ENCODE peak calls at places on chromosomes 5 and 9, in seven cellular contexts. S is GM06990, H is fibroblast of lung, Z is PC-3, G is A673, V is choroid plexus epithelial cell, I is astrocyte of the cerebellum. O is an unnamed sample.

GRCh38 chr5:88889165-88890069 is 6.4 kb upstream of the MEF2C start:
- DNase-seq in H (peak), S (peak), I (no peak), G (peak), Z (peak), V (peak), O (peak)

GRCh38 chr5:96816991-96817390 is 9.2 kb upstream of the ERAP1 start:
- DNase-seq in G (no peak), Z (no peak), H (no peak), I (no peak), V (no peak), S (peak), O (no peak)

GRCh38 chr5:33184367-33184766 is 256.4 kb upstream of the TARS1 start:
- DNase-seq in I (no peak), G (no peak), S (no peak), H (no peak), V (no peak), Z (no peak), O (no peak)

GRCh38 chr9:116323012-116323411 is 169.4 kb downstream of the PAPPA start:
- DNase-seq in V (no peak), I (no peak), G (peak), Z (no peak), H (no peak), S (no peak), O (no peak)

GRCh38 chr5:2013301-2014057 is 130.8 kb upstream of the IRX4 start:
- DNase-seq in V (no peak), Z (no peak), S (no peak), G (no peak), I (no peak), H (no peak), O (no peak)

GRCh38 chr5:133754575-133755169 is 142.3 kb upstream of the FSTL4 start:
- DNase-seq in S (no peak), I (no peak), G (peak), V (peak), Z (peak), H (peak), O (no peak)

GRCh38 chr9:134052491-134052890 is 15.3 kb downstream of the BRD3 start:
- DNase-seq in S (no peak), H (no peak), Z (no peak), I (no peak), G (no peak), V (no peak), O (no peak)

GRCh38 chr5:93384977-93385376 is 196.0 kb downstream of the NR2F1-AS1 start:
- DNase-seq in V (no peak), H (no peak), I (no peak), Z (no peak), S (no peak), G (no peak), O (no peak)

GRCh38 chr9:126722252-126722921 is 82.5 kb upstream of the ZBTB43 start:
- DNase-seq in I (no peak), H (peak), V (peak), Z (peak), S (peak), G (peak), O (peak)

GRCh38 chr5:88886252-88886651 is 3.3 kb upstream of the MEF2C start:
- DNase-seq in G (no peak), I (no peak), Z (no peak), H (no peak), V (no peak), S (no peak), O (no peak)

GRCh38 chr9:105679406-105680022 is 14.8 kb upstream of the TMEM38B start:
- DNase-seq in Z (no peak), V (no peak), I (no peak), S (no peak), H (no peak), G (no peak), O (no peak)

GRCh38 chr9:112013261-112013660 is 116.6 kb downstream of the UGCG start:
- DNase-seq in I (no peak), G (no peak), S (peak), V (no peak), H (no peak), Z (no peak), O (no peak)

GRCh38 chr9:112009656-112010055 is 113.0 kb downstream of the UGCG start:
- DNase-seq in Z (no peak), V (peak), H (peak), S (no peak), I (no peak), G (no peak), O (no peak)

GRCh38 chr9:112011051-112011620 is 114.5 kb downstream of the UGCG start:
- DNase-seq in I (no peak), S (no peak), Z (no peak), H (no peak), G (no peak), V (no peak), O (no peak)

GRCh38 chr9:112012026-112012902 is 115.7 kb downstream of the UGCG start:
- DNase-seq in Z (peak), H (peak), I (peak), V (peak), G (peak), S (peak), O (no peak)

DNA sequence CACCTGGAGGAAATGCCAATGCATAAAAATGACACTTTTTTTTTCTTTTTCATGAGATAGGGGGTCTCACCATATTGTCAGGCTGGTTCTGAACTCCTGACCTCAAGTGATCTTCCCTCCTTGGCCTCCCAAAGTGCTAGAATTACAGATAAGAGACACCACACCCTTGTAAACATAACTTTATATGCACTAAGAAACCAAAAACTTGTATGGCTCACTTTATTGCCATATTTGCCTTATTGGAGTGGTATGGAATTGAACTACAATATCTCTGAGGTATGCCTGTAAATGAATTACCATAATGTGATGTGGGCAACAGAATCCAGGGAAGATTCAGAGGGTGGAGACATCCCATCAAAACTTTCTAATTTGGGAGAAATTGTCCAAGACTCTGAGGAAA is 113.9 kb downstream of the UGCG start:
- DNase-seq in I (no peak), Z (no peak), S (no peak), G (no peak), V (no peak), H (no peak), O (no peak)
- TF ChIP-seq CTCF in I (no peak), Z (no peak), S (no peak), G (no peak), V (no peak), H (no peak), O (no peak)

DNA sequence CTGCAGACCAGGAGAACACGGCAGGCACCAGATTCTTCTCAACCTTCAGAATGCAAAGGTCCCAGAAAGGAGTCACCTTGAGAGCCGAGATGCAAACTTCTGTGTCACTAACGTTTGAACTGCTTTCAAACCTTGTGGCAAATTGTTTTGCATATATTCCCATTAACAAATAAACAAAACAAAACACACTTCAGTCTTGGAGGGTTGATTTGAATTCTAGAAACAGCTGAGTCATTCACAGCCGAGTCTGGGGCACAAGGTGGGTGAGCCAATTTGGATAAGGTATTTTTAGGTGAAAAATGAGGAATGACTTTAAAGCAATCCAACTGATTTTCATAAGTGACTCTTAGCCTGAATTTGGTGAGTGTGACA is 38.8 kb upstream of the ANKRD33B start:
- DNase-seq in G (no peak), H (no peak), I (no peak), V (no peak), S (no peak), Z (no peak), O (no peak)
- TF ChIP-seq CTCF in G (no peak), H (no peak), I (no peak), V (no peak), S (no peak), Z (no peak), O (no peak)

DNA sequence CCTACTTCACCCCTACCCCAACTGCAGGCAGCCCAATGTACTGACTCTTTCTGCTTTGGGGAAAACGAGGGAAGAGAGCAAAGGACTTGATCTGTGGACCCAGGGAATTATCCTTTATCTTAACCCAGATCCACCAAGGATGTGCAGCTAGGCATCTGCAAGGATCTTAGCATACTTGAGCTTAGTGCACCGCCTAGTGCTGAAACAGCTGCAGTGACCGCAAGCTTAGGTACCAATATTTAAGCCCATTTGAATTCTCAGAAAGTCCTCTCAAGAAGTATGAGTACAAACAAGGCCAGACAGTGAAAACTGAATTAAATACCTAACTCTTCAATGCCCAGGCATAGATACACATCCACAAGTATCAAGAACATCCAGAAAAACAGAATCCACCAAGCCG is 576.7 kb upstream of the ADAMTS16 start:
- DNase-seq in I (peak), Z (peak), V (peak), H (no peak), G (no peak), S (no peak), O (no peak)
- TF ChIP-seq CTCF in I (peak), Z (peak), V (peak), H (no peak), G (no peak), S (no peak), O (no peak)

GRCh38 chr5:68246802-68247201 is 31.2 kb downstream of the PIK3R1 start:
- DNase-seq in Z (no peak), S (no peak), H (no peak), V (no peak), G (no peak), I (no peak), O (no peak)
- TF ChIP-seq CTCF in Z (peak), S (peak), H (no peak), V (no peak), G (peak), I (no peak), O (peak)